ENCODE peak calls at places on chromosomes 1 and 21, in four cellular contexts. I, E, P and M are unnamed samples.

GRCh38 chr1:113456967-113457366 is 66.7 kb downstream of the MAGI3 start:
- DNase-seq in I (no peak), P (no peak), E (peak; percentile 86), M (no peak)

GRCh38 chr1:185654199-185654951 is 79.8 kb upstream of the HMCN1 start:
- DNase-seq in E (peak; percentile 49), P (no peak), I (no peak), M (no peak)

GRCh38 chr1:239179001-239179400 is 207.4 kb upstream of the CHRM3 start:
- DNase-seq in E (no peak), I (no peak), P (no peak), M (peak; percentile 10)

GRCh38 chr1:64848812-64849211 is 103.9 kb downstream of the RAVER2 start:
- DNase-seq in I (no peak), E (no peak), P (no peak), M (no peak)

GRCh38 chr1:86714159-86714558 is 9.8 kb downstream of the SH3GLB1 start:
- DNase-seq in I (no peak), E (peak; percentile 7), P (no peak), M (no peak)

GRCh38 chr1:229430761-229431269 is 3.1 kb downstream of the ACTA1 start:
- DNase-seq in I (peak; percentile 53), P (no peak), E (no peak), M (no peak)

GRCh38 chr1:162316187-162316586 is 60.5 kb downstream of the SPATA46 start:
- DNase-seq in E (no peak), P (no peak), I (no peak), M (no peak)

GRCh38 chr1:248853668-248854375 is 5.1 kb downstream of the ZNF692 start:
- DNase-seq in P (no peak), I (no peak), E (no peak), M (no peak)

GRCh38 chr1:6438047-6438525 is 13.5 kb downstream of the ESPN start:
- DNase-seq in E (peak; percentile 66), I (peak; percentile 84), P (peak; percentile 12), M (peak; percentile 88)

GRCh38 chr1:32619701-32620485 is 30.5 kb downstream of the ZBTB8OS start:
- DNase-seq in I (no peak), E (peak; percentile 11), P (peak; percentile 72), M (no peak)

GRCh38 chr1:90831910-90832309 is 114.8 kb upstream of the BARHL2 start:
- DNase-seq in E (no peak), P (no peak), I (no peak), M (no peak)

GRCh38 chr1:217471403-217471802 is 159.5 kb downstream of the GPATCH2 start:
- DNase-seq in E (no peak), I (no peak), P (no peak), M (peak; percentile 5)

GRCh38 chr21:44914176-44914874 is 6.4 kb downstream of the ITGB2 start:
- DNase-seq in P (no peak), I (no peak), E (peak; percentile 41), M (no peak)

GRCh38 chr1:179831852-179832699 is 45.5 kb downstream of the TOR1AIP2 start:
- DNase-seq in I (no peak), P (no peak), E (no peak), M (no peak)

GRCh38 chr1:10722803-10723202 is 73.6 kb downstream of the CASZ1 start:
- DNase-seq in I (no peak), E (no peak), P (no peak), M (no peak)

GRCh38 chr21:44989538-44989888 is 49.7 kb downstream of the SLX9 start:
- DNase-seq in I (no peak), P (no peak), E (peak; percentile 31), M (peak; percentile 77)

GRCh38 chr1:78032964-78033796 is 12.6 kb upstream of the GIPC2 start:
- DNase-seq in P (no peak), I (no peak), E (no peak), M (no peak)

GRCh38 chr21:43814215-43815106 is 25.1 kb downstream of the RRP1 start:
- DNase-seq in E (no peak), P (no peak), I (no peak), M (no peak)

GRCh38 chr1:17765444-17766411 is 10.6 kb downstream of the ACTL8 start:
- DNase-seq in E (no peak), P (no peak), I (no peak), M (no peak)

GRCh38 chr1:20477355-20478071 is 8.5 kb downstream of the CAMK2N1 start:
- DNase-seq in E (no peak), P (no peak), I (no peak), M (peak; percentile 49)

GRCh38 chr1:201537966-201538617 is 835 bp upstream of the NAV1 start:
- DNase-seq in E (no peak), I (no peak), P (no peak), M (no peak)

GRCh38 chr1:30110826-30111225 is 612.6 kb downstream of the MATN1 start:
- DNase-seq in P (no peak), E (no peak), I (no peak), M (no peak)

GRCh38 chr1:54401799-54402198 is 4.4 kb downstream of the SSBP3 start:
- DNase-seq in I (no peak), E (no peak), P (no peak), M (no peak)

GRCh38 chr1:97816927-97817326 is 103.9 kb downstream of the DPYD start:
- DNase-seq in P (no peak), I (no peak), E (no peak), M (no peak)

GRCh38 chr1:218459450-218459849 is 114.3 kb downstream of the TGFB2 start:
- DNase-seq in E (no peak), I (no peak), P (no peak), M (no peak)

GRCh38 chr1:22983944-22984343 is 11.3 kb upstream of the LACTBL1 start:
- DNase-seq in I (no peak), P (no peak), E (no peak), M (no peak)

GRCh38 chr1:11531943-11532342 is 53.0 kb downstream of the DISP3 start:
- DNase-seq in E (no peak), I (no peak), P (no peak), M (no peak)

GRCh38 chr1:226506921-226507320 is 41.6 kb upstream of the STUM start:
- DNase-seq in I (no peak), E (no peak), P (no peak), M (no peak)

GRCh38 chr1:91806146-91806545 is 79.8 kb downstream of the TGFBR3 start:
- DNase-seq in P (no peak), I (no peak), E (no peak), M (no peak)

DNA sequence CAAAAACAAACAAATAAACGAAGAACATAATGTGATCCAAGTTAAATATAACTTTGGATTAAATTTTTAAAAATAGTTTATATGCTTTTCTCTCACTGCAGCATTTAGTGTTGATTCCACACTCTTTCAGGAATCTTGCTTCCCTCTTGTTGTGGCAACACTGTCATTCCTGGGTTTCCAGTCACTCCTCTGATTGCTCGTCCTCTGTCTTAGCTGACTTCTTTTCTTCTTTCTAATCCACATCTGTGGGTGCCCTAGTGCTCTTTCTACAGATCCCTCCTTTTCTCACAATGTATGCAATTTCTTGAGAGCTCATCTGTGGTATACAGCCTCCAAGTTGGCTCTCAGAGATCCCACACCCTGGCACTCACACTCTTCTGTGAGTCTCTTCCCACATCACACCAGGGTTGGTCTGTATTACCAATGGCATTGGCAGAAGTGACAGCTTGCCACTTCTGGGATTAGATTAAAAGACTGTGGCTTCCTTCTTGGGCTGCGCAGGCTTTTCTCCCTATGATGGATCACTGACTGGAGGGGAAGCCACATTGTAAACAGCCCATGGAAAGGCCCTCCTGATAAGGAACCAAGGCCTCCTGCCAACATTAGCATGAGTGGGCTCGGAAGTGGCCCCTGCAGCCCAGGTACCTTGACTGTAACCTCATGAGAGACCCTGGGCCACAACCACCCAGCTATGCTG is 11.5 kb upstream of the MYOC start:
- DNase-seq in I (no peak), E (no peak), P (no peak), M (no peak)
- TF ChIP-seq TCF12 in I (no peak), E (no peak), P (no peak), M (no peak)

GRCh38 chr1:68120136-68120791 is 69.8 kb upstream of the DIRAS3 start:
- DNase-seq in E (peak; percentile 60), I (no peak), P (peak; percentile 24), M (peak; percentile 56)
- TF ChIP-seq TCF12 in E (no peak), I (no peak), P (no peak), M (no peak)

GRCh38 chr21:21632926-21633325 is 634.7 kb downstream of the NCAM2 start:
- DNase-seq in I (no peak), E (no peak), P (no peak), M (no peak)
- TF ChIP-seq TCF12 in I (no peak), E (no peak), P (no peak), M (no peak)

GRCh38 chr1:233864578-233864977 is 39.9 kb upstream of the SLC35F3 start:
- DNase-seq in P (no peak), I (no peak), E (no peak), M (no peak)

GRCh38 chr1:233867028-233867427 is 37.4 kb upstream of the SLC35F3 start:
- DNase-seq in P (no peak), I (no peak), E (no peak), M (no peak)

GRCh38 chr1:233865902-233866301 is 38.6 kb upstream of the SLC35F3 start:
- DNase-seq in E (no peak), I (no peak), P (no peak), M (no peak)

GRCh38 chr1:233863901-233864545 is 40.5 kb upstream of the SLC35F3 start:
- DNase-seq in P (no peak), E (no peak), I (no peak), M (no peak)

DNA sequence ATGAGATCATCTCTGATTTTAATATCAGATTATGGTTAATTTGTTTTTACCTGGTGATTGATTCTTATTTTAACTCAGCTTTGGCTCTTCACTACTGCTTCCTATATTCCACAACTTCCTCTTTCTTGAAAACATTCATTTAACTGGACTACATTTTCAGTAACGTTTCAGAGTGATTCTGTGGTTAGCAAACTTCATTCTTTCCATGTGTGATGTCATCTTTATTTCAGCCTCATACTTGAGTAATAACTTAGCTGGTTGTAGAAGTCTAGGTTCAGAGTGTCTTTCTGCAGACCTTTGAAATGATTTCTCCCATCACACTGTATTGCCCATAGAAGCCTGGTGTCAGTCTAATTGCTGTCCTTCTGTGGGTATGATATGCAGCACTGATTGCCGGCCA is 36.0 kb upstream of the SLC35F3 start:
- DNase-seq in E (no peak), I (no peak), P (no peak), M (no peak)
- TF ChIP-seq TCF12 in E (no peak), I (no peak), P (no peak), M (no peak)

DNA sequence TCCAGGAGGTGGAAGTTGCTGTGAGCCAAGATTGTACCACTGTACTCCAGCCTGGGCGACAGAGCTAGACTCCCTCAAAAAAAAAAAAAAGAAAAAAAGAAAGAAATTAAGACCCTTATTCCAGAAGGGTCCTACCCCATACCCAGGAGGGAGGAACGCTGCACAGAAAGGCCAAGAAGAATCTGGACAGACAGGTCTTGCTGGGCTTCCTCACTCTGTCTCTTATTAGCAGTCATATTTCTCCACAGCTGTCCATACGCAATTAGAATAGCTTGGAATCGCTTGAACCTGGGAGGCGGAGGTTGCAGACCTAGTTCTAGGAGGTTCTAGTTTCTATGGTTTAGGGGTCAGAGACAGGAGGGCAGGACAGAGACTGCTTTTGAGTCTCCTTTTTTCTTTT is 3.2 kb upstream of the PAQR7 start:
- DNase-seq in I (no peak), P (no peak), E (no peak), M (no peak)
- TF ChIP-seq TCF12 in I (no peak), P (no peak), E (no peak), M (no peak)

DNA sequence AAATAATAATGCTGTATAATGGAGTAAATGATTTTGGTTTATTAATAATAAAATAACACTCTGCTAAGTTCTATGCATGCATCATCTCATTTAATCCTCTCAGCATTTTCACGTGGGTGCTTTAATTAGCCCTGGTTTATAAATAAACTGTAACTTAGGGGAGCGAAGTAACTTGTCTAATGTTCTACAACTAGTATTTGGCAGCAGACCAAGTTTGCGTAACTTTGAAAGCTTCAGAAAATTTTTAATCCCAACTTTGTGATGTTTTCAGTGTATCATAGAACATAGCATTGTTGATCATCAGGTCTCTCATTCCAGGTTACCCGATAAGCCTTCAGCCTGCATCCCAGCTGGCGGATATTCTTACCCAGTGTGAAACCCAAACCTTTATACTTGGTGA is 322.4 kb upstream of the SGIP1 start:
- DNase-seq in E (no peak), I (no peak), P (no peak), M (no peak)
- TF ChIP-seq TCF12 in E (no peak), I (no peak), P (no peak), M (no peak)